ENCODE peak calls at places on chromosome 19, in five cellular contexts. One of them, this sample, is unnamed.

GRCh38 chr19:42402376-42403116 is 12.4 kb upstream of the CNFN start:
- DNase-seq in HCT116: no peak
- DNase-seq in fibroblast of lung: no peak
- DNase-seq in SK-N-SH: peak; percentile 56
- DNase-seq in H9: no peak
- DNase-seq in this sample: no peak

GRCh38 chr19:39996218-39996810 is 546 bp upstream of the ZNF546 start:
- DNase-seq in HCT116: peak; percentile 29
- DNase-seq in fibroblast of lung: peak; percentile 77
- DNase-seq in SK-N-SH: peak; percentile 62
- DNase-seq in H9: no peak
- DNase-seq in this sample: peak; percentile 29

GRCh38 chr19:2334986-2335846 is 6.7 kb downstream of the SPPL2B start:
- DNase-seq in HCT116: no peak
- DNase-seq in fibroblast of lung: no peak
- DNase-seq in SK-N-SH: peak; percentile 61
- DNase-seq in H9: no peak
- DNase-seq in this sample: no peak

GRCh38 chr19:6273701-6274601 is 5.8 kb downstream of the MLLT1 start:
- DNase-seq in HCT116: no peak
- DNase-seq in fibroblast of lung: peak; percentile 91
- DNase-seq in SK-N-SH: peak; percentile 74
- DNase-seq in H9: no peak
- DNase-seq in this sample: no peak

GRCh38 chr19:52227196-52227940 is 37.5 kb downstream of the PPP2R1A start:
- DNase-seq in HCT116: no peak
- DNase-seq in fibroblast of lung: no peak
- DNase-seq in SK-N-SH: no peak
- DNase-seq in H9: no peak
- DNase-seq in this sample: no peak

GRCh38 chr19:5820785-5821184 is 15.9 kb downstream of the NRTN start:
- DNase-seq in HCT116: no peak
- DNase-seq in fibroblast of lung: no peak
- DNase-seq in SK-N-SH: no peak
- DNase-seq in H9: no peak
- DNase-seq in this sample: no peak

GRCh38 chr19:10861118-10861651 is 10.2 kb upstream of the CARM1 start:
- DNase-seq in HCT116: peak; percentile 31
- DNase-seq in fibroblast of lung: no peak
- DNase-seq in SK-N-SH: no peak
- DNase-seq in H9: peak; percentile 75
- DNase-seq in this sample: no peak

GRCh38 chr19:1787116-1787515 is 25.0 kb downstream of the ATP8B3 start:
- DNase-seq in HCT116: no peak
- DNase-seq in fibroblast of lung: no peak
- DNase-seq in SK-N-SH: no peak
- DNase-seq in H9: no peak
- DNase-seq in this sample: no peak

GRCh38 chr19:36258028-36258875 is 43.3 kb downstream of the ZNF146 start:
- DNase-seq in HCT116: no peak
- DNase-seq in fibroblast of lung: no peak
- DNase-seq in SK-N-SH: peak; percentile 14
- DNase-seq in H9: no peak
- DNase-seq in this sample: no peak

GRCh38 chr19:14337510-14337909 is 43.7 kb upstream of the ADGRE5 start:
- DNase-seq in HCT116: peak; percentile 79
- DNase-seq in fibroblast of lung: no peak
- DNase-seq in SK-N-SH: peak; percentile 65
- DNase-seq in H9: peak; percentile 75
- DNase-seq in this sample: no peak

GRCh38 chr19:10068205-10068604 is 17.9 kb upstream of the SHFL start:
- DNase-seq in HCT116: no peak
- DNase-seq in fibroblast of lung: no peak
- DNase-seq in SK-N-SH: no peak
- DNase-seq in H9: no peak
- DNase-seq in this sample: no peak

GRCh38 chr19:6021878-6022569 is 44.1 kb upstream of the RANBP3 start:
- DNase-seq in HCT116: peak; percentile 47
- DNase-seq in fibroblast of lung: peak; percentile 41
- DNase-seq in SK-N-SH: peak; percentile 92
- DNase-seq in H9: peak; percentile 84
- DNase-seq in this sample: peak; percentile 88

GRCh38 chr19:32890326-32890725 is 20.8 kb upstream of the SLC7A9 start:
- DNase-seq in HCT116: no peak
- DNase-seq in fibroblast of lung: no peak
- DNase-seq in SK-N-SH: no peak
- DNase-seq in H9: no peak
- DNase-seq in this sample: no peak

GRCh38 chr19:44002212-44002565 is 568 bp upstream of the ZNF230 start:
- DNase-seq in HCT116: no peak
- DNase-seq in fibroblast of lung: no peak
- DNase-seq in SK-N-SH: no peak
- DNase-seq in H9: no peak
- DNase-seq in this sample: no peak

GRCh38 chr19:14580623-14581237 is 2.2 kb upstream of the CLEC17A start:
- DNase-seq in HCT116: no peak
- DNase-seq in fibroblast of lung: no peak
- DNase-seq in SK-N-SH: no peak
- DNase-seq in H9: no peak
- DNase-seq in this sample: no peak

GRCh38 chr19:50967924-50968708 is 1.3 kb downstream of the KLK6 start:
- DNase-seq in HCT116: no peak
- DNase-seq in fibroblast of lung: no peak
- DNase-seq in SK-N-SH: no peak
- DNase-seq in H9: peak; percentile 44
- DNase-seq in this sample: no peak

GRCh38 chr19:19034204-19034624 is 811 bp downstream of the ARMC6 start:
- DNase-seq in HCT116: peak; percentile 60
- DNase-seq in fibroblast of lung: peak; percentile 60
- DNase-seq in SK-N-SH: peak; percentile 79
- DNase-seq in H9: peak; percentile 86
- DNase-seq in this sample: peak; percentile 91

DNA sequence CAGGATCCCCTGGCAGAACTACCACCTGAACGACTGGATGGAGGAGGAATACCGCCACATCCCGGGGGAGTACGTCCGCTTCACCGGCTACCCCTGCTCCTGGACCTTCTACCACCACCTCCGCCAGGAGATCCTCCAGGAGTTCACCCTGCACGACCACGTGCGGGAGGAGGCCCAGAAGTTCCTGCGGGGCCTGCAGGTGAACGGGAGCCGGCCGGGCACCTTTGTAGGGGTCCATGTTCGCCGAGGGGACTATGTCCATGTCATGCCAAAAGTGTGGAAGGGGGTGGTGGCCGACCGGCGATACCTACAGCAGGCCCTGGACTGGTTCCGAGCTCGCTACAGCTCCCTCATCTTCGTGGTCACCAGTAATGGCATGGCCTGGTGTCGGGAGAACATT is 7.5 kb downstream of the FUT2 start:
- DNase-seq in HCT116: no peak
- DNase-seq in fibroblast of lung: no peak
- DNase-seq in SK-N-SH: no peak
- DNase-seq in H9: no peak
- DNase-seq in this sample: no peak
- H3K4me2 ChIP-seq in HCT116: no peak overlapping the region
- H3K4me2 ChIP-seq in fibroblast of lung: no peak overlapping the region
- H3K4me2 ChIP-seq in SK-N-SH: no peak overlapping the region
- H3K4me2 ChIP-seq in H9: no peak overlapping the region
- H3K4me2 ChIP-seq in this sample: no peak overlapping the region

GRCh38 chr19:16293133-16294085 is 31.2 kb upstream of the KLF2 start:
- DNase-seq in HCT116: no peak
- DNase-seq in fibroblast of lung: peak; percentile 96
- DNase-seq in SK-N-SH: no peak
- DNase-seq in H9: no peak
- DNase-seq in this sample: no peak
- H3K9ac ChIP-seq in HCT116: no peak overlapping the region
- H3K9ac ChIP-seq in fibroblast of lung: peak overlapping the region; percentile 43
- H3K9ac ChIP-seq in SK-N-SH: no peak overlapping the region
- H3K9ac ChIP-seq in H9: no peak overlapping the region
- H3K9ac ChIP-seq in this sample: no peak overlapping the region

GRCh38 chr19:12843328-12843727 is 5.0 kb downstream of the MAST1 start:
- DNase-seq in HCT116: no peak
- DNase-seq in fibroblast of lung: no peak
- DNase-seq in SK-N-SH: no peak
- DNase-seq in H9: no peak
- DNase-seq in this sample: no peak

GRCh38 chr19:12840091-12841079 is 2.1 kb downstream of the MAST1 start:
- DNase-seq in HCT116: peak; percentile 93
- DNase-seq in fibroblast of lung: peak; percentile 47
- DNase-seq in SK-N-SH: peak; percentile 90
- DNase-seq in H9: peak; percentile 98
- DNase-seq in this sample: peak; percentile 31

GRCh38 chr19:12838893-12839656 is 760 bp downstream of the MAST1 start:
- DNase-seq in HCT116: no peak
- DNase-seq in fibroblast of lung: no peak
- DNase-seq in SK-N-SH: peak; percentile 55
- DNase-seq in H9: no peak
- DNase-seq in this sample: no peak

GRCh38 chr19:12842511-12842910 is 4.2 kb downstream of the MAST1 start:
- DNase-seq in HCT116: no peak
- DNase-seq in fibroblast of lung: no peak
- DNase-seq in SK-N-SH: no peak
- DNase-seq in H9: no peak
- DNase-seq in this sample: no peak

GRCh38 chr19:12841094-12841493 is 2.8 kb downstream of the MAST1 start:
- DNase-seq in HCT116: no peak
- DNase-seq in fibroblast of lung: no peak
- DNase-seq in SK-N-SH: peak; percentile 63
- DNase-seq in H9: peak; percentile 98
- DNase-seq in this sample: no peak
- H3K4me2 ChIP-seq in HCT116: peak overlapping the region; percentile 40
- H3K4me2 ChIP-seq in fibroblast of lung: peak overlapping the region; percentile 7
- H3K4me2 ChIP-seq in SK-N-SH: no peak overlapping the region
- H3K4me2 ChIP-seq in H9: peak overlapping the region; percentile 48
- H3K4me2 ChIP-seq in this sample: peak overlapping the region; percentile 5

GRCh38 chr19:389935-390289 is 19.0 kb downstream of the C2CD4C start:
- DNase-seq in HCT116: no peak
- DNase-seq in fibroblast of lung: no peak
- DNase-seq in SK-N-SH: no peak
- DNase-seq in H9: no peak
- DNase-seq in this sample: no peak
- H3K9ac ChIP-seq in HCT116: no peak overlapping the region
- H3K9ac ChIP-seq in fibroblast of lung: no peak overlapping the region
- H3K9ac ChIP-seq in SK-N-SH: no peak overlapping the region
- H3K9ac ChIP-seq in H9: no peak overlapping the region
- H3K9ac ChIP-seq in this sample: no peak overlapping the region

This sample was measured in MM.1S.